ENCODE peak calls at places on chromosomes 4 and X, in nine cellular contexts. One of them, this sample, is unnamed.

GRCh38 chr4:80989921-80990544 is 40.5 kb upstream of the BMP3 start:
- DNase-seq in GM23338: peak; percentile 83
- DNase-seq in left lung: no peak
- DNase-seq in NB4: peak; percentile 59
- DNase-seq in lower leg skin: peak; percentile 20
- DNase-seq in stomach: no peak
- DNase-seq in BJ: no peak
- DNase-seq in tibial nerve: no peak
- DNase-seq in lower lobe of right lung: no peak
- DNase-seq in this sample: peak; percentile 78

GRCh38 chr4:25477251-25477650 is 100.2 kb downstream of the ANAPC4 start:
- DNase-seq in NB4: no peak
- DNase-seq in GM23338: no peak
- DNase-seq in lower leg skin: no peak
- DNase-seq in BJ: no peak
- DNase-seq in tibial nerve: no peak
- DNase-seq in left lung: no peak
- DNase-seq in lower lobe of right lung: no peak
- DNase-seq in stomach: no peak
- DNase-seq in this sample: no peak

GRCh38 chr4:108204518-108204917 is 35.8 kb upstream of the LEF1 start:
- DNase-seq in NB4: no peak
- DNase-seq in tibial nerve: no peak
- DNase-seq in GM23338: no peak
- DNase-seq in lower leg skin: no peak
- DNase-seq in left lung: no peak
- DNase-seq in BJ: no peak
- DNase-seq in lower lobe of right lung: no peak
- DNase-seq in stomach: no peak
- DNase-seq in this sample: peak; percentile 19

GRCh38 chr4:117773067-117773946 is 261.0 kb upstream of the NDST3 start:
- DNase-seq in stomach: peak; percentile 42
- DNase-seq in NB4: no peak
- DNase-seq in tibial nerve: no peak
- DNase-seq in lower lobe of right lung: no peak
- DNase-seq in BJ: no peak
- DNase-seq in GM23338: no peak
- DNase-seq in lower leg skin: no peak
- DNase-seq in left lung: no peak
- DNase-seq in this sample: no peak

GRCh38 chrX:42934020-42934701 is 156.2 kb upstream of the PPP1R2C start:
- DNase-seq in left lung: no peak
- DNase-seq in lower lobe of right lung: no peak
- DNase-seq in lower leg skin: no peak
- DNase-seq in NB4: peak; percentile 89
- DNase-seq in stomach: no peak
- DNase-seq in tibial nerve: no peak
- DNase-seq in BJ: no peak
- DNase-seq in GM23338: no peak
- DNase-seq in this sample: no peak

GRCh38 chr4:142396279-142396678 is 449.8 kb downstream of the INPP4B start:
- DNase-seq in GM23338: no peak
- DNase-seq in lower leg skin: no peak
- DNase-seq in BJ: no peak
- DNase-seq in stomach: no peak
- DNase-seq in lower lobe of right lung: no peak
- DNase-seq in NB4: no peak
- DNase-seq in left lung: no peak
- DNase-seq in tibial nerve: no peak
- DNase-seq in this sample: peak; percentile 76

GRCh38 chr4:123386608-123387007 is 10.0 kb upstream of the SPRY1 start:
- DNase-seq in left lung: no peak
- DNase-seq in BJ: no peak
- DNase-seq in stomach: no peak
- DNase-seq in tibial nerve: no peak
- DNase-seq in lower leg skin: no peak
- DNase-seq in NB4: no peak
- DNase-seq in GM23338: no peak
- DNase-seq in lower lobe of right lung: no peak
- DNase-seq in this sample: no peak

GRCh38 chr4:168883513-168883912 is 126.5 kb downstream of the CBR4 start:
- DNase-seq in tibial nerve: no peak
- DNase-seq in BJ: no peak
- DNase-seq in lower lobe of right lung: no peak
- DNase-seq in stomach: no peak
- DNase-seq in left lung: no peak
- DNase-seq in NB4: no peak
- DNase-seq in lower leg skin: no peak
- DNase-seq in GM23338: no peak
- DNase-seq in this sample: peak; percentile 61

GRCh38 chr4:47031011-47031678 is at the start of gene GABRB1:
- DNase-seq in left lung: peak; percentile 81
- DNase-seq in lower lobe of right lung: peak; percentile 63
- DNase-seq in stomach: peak; percentile 70
- DNase-seq in BJ: no peak
- DNase-seq in GM23338: peak; percentile 76
- DNase-seq in lower leg skin: no peak
- DNase-seq in NB4: no peak
- DNase-seq in tibial nerve: no peak
- DNase-seq in this sample: peak; percentile 12

GRCh38 chr4:125388653-125389052 is 73.9 kb downstream of the FAT4 start:
- DNase-seq in BJ: peak; percentile 17
- DNase-seq in GM23338: no peak
- DNase-seq in lower leg skin: no peak
- DNase-seq in stomach: no peak
- DNase-seq in tibial nerve: no peak
- DNase-seq in left lung: no peak
- DNase-seq in NB4: no peak
- DNase-seq in lower lobe of right lung: no peak
- DNase-seq in this sample: peak; percentile 62

GRCh38 chrX:14064632-14065432 is 35.1 kb upstream of the GEMIN8 start:
- DNase-seq in GM23338: no peak
- DNase-seq in left lung: no peak
- DNase-seq in NB4: peak; percentile 13
- DNase-seq in lower lobe of right lung: no peak
- DNase-seq in BJ: no peak
- DNase-seq in lower leg skin: no peak
- DNase-seq in tibial nerve: no peak
- DNase-seq in stomach: no peak
- DNase-seq in this sample: no peak

GRCh38 chr4:156941940-156942548 is 29.6 kb downstream of the PDGFC start:
- DNase-seq in left lung: peak; percentile 38
- DNase-seq in NB4: no peak
- DNase-seq in lower lobe of right lung: peak; percentile 64
- DNase-seq in tibial nerve: no peak
- DNase-seq in GM23338: peak; percentile 78
- DNase-seq in lower leg skin: no peak
- DNase-seq in stomach: peak; percentile 79
- DNase-seq in BJ: no peak
- DNase-seq in this sample: peak; percentile 87

GRCh38 chrX:139203681-139204575 is 326.6 kb upstream of the F9 start:
- DNase-seq in BJ: no peak
- DNase-seq in lower leg skin: no peak
- DNase-seq in left lung: peak; percentile 84
- DNase-seq in stomach: peak; percentile 36
- DNase-seq in lower lobe of right lung: peak; percentile 45
- DNase-seq in tibial nerve: no peak
- DNase-seq in GM23338: peak; percentile 13
- DNase-seq in NB4: no peak
- DNase-seq in this sample: peak; percentile 31

GRCh38 chrX:74422576-74423288 is 1.4 kb downstream of the SLC16A2 start:
- DNase-seq in stomach: peak; percentile 59
- DNase-seq in BJ: no peak
- DNase-seq in GM23338: peak; percentile 65
- DNase-seq in lower lobe of right lung: peak; percentile 52
- DNase-seq in NB4: peak; percentile 66
- DNase-seq in left lung: peak; percentile 81
- DNase-seq in tibial nerve: peak; percentile 20
- DNase-seq in lower leg skin: no peak
- DNase-seq in this sample: peak; percentile 85

GRCh38 chr4:54852602-54853001 is 194.8 kb downstream of the KIT start:
- DNase-seq in left lung: no peak
- DNase-seq in tibial nerve: no peak
- DNase-seq in NB4: no peak
- DNase-seq in lower lobe of right lung: no peak
- DNase-seq in BJ: no peak
- DNase-seq in lower leg skin: no peak
- DNase-seq in stomach: no peak
- DNase-seq in GM23338: no peak
- DNase-seq in this sample: no peak

GRCh38 chr4:185566425-185566824 is 31.1 kb upstream of the PDLIM3 start:
- DNase-seq in BJ: no peak
- DNase-seq in GM23338: no peak
- DNase-seq in stomach: no peak
- DNase-seq in lower lobe of right lung: no peak
- DNase-seq in NB4: no peak
- DNase-seq in tibial nerve: no peak
- DNase-seq in lower leg skin: no peak
- DNase-seq in left lung: no peak
- DNase-seq in this sample: no peak

GRCh38 chr4:139243448-139244365 is 36.3 kb downstream of the MGARP start:
- DNase-seq in tibial nerve: no peak
- DNase-seq in lower lobe of right lung: no peak
- DNase-seq in left lung: no peak
- DNase-seq in NB4: no peak
- DNase-seq in BJ: peak; percentile 99
- DNase-seq in GM23338: no peak
- DNase-seq in lower leg skin: peak; percentile 31
- DNase-seq in stomach: no peak
- DNase-seq in this sample: peak; percentile 96

GRCh38 chr4:164224871-164225270 is 529.1 kb upstream of the SMIM31 start:
- DNase-seq in tibial nerve: no peak
- DNase-seq in lower lobe of right lung: no peak
- DNase-seq in left lung: no peak
- DNase-seq in BJ: no peak
- DNase-seq in NB4: no peak
- DNase-seq in stomach: no peak
- DNase-seq in lower leg skin: no peak
- DNase-seq in GM23338: no peak
- DNase-seq in this sample: no peak

DNA sequence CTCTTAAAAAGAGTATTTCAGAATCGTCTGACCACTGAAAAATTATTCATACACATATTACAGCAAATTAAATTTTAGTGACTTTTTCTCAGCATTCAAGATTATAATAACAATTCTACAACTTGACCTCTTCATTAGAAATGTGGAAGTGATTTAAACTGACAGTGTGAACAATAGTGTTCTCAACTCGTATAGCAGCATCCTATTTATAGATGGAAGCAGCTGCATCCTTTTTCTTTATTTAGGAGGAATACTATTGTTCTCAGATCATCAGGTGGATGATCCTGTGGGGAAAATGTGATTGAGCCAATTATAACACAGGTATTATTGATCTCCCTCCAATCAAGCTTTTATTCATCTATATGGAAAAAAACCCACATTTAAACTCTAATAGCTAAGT is 56.7 kb downstream of the RAPGEF2 start:
- DNase-seq in NB4: no peak
- DNase-seq in left lung: no peak
- DNase-seq in lower lobe of right lung: no peak
- DNase-seq in BJ: no peak
- DNase-seq in lower leg skin: no peak
- DNase-seq in stomach: no peak
- DNase-seq in GM23338: no peak
- DNase-seq in tibial nerve: no peak
- DNase-seq in this sample: no peak
- TF ChIP-seq CTCF in NB4: no peak
- TF ChIP-seq CTCF in left lung: no peak
- TF ChIP-seq CTCF in lower lobe of right lung: no peak
- TF ChIP-seq CTCF in BJ: no peak
- TF ChIP-seq CTCF in lower leg skin: no peak
- TF ChIP-seq CTCF in stomach: no peak
- TF ChIP-seq CTCF in GM23338: no peak
- TF ChIP-seq CTCF in tibial nerve: no peak
- TF ChIP-seq CTCF in this sample: no peak

DNA sequence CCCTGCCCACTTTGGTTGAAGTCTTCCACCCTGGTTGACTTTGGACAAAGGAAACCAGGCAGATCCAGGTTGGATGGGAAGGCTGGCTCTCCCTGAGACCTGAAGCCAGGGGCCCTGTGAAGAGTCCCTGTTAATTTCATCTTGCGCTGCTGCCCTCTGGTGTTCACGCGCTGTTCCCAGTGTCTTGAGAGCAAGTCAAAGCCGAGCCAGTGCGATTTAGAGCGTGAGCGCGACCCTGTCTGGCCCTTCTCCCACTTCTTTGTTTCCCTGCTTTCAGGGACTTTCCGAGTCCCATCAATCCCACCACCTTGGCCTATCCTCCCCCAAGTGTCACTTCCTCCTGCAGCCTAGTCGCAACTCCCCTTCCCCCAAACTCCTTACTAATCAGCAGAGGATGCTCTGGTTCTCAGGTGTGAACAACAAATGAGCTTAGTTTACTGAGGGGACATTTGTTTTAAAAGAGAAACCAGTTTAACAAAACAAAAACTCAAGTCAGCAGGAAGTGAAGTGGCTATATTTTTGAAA is 25.8 kb upstream of the CHRNA9 start:
- DNase-seq in tibial nerve: peak; percentile 90
- DNase-seq in left lung: peak; percentile 94
- DNase-seq in lower lobe of right lung: peak; percentile 92
- DNase-seq in lower leg skin: peak; percentile 82
- DNase-seq in BJ: no peak
- DNase-seq in stomach: peak; percentile 95
- DNase-seq in NB4: peak; percentile 91
- DNase-seq in GM23338: peak; percentile 98
- DNase-seq in this sample: peak; percentile 89
- H3K4me3 ChIP-seq in tibial nerve: no peak overlapping the region
- H3K4me3 ChIP-seq in left lung: no peak overlapping the region
- H3K4me3 ChIP-seq in lower lobe of right lung: no peak overlapping the region
- H3K4me3 ChIP-seq in lower leg skin: no peak overlapping the region
- H3K4me3 ChIP-seq in BJ: no peak overlapping the region
- H3K4me3 ChIP-seq in stomach: no peak overlapping the region
- H3K4me3 ChIP-seq in NB4: no peak overlapping the region
- H3K4me3 ChIP-seq in GM23338: no peak overlapping the region
- H3K4me3 ChIP-seq in this sample: no peak overlapping the region

GRCh38 chr4:115781528-115782146 is 668.2 kb upstream of the NDST4 start:
- DNase-seq in lower lobe of right lung: peak; percentile 16
- DNase-seq in BJ: no peak
- DNase-seq in NB4: peak; percentile 89
- DNase-seq in stomach: no peak
- DNase-seq in left lung: no peak
- DNase-seq in GM23338: no peak
- DNase-seq in tibial nerve: no peak
- DNase-seq in lower leg skin: no peak
- DNase-seq in this sample: no peak

GRCh38 chr4:115780835-115781234 is 667.4 kb upstream of the NDST4 start:
- DNase-seq in lower lobe of right lung: no peak
- DNase-seq in left lung: no peak
- DNase-seq in tibial nerve: no peak
- DNase-seq in BJ: no peak
- DNase-seq in NB4: no peak
- DNase-seq in GM23338: no peak
- DNase-seq in stomach: no peak
- DNase-seq in lower leg skin: no peak
- DNase-seq in this sample: no peak

GRCh38 chr4:115780268-115780667 is 666.8 kb upstream of the NDST4 start:
- DNase-seq in stomach: no peak
- DNase-seq in left lung: no peak
- DNase-seq in GM23338: no peak
- DNase-seq in lower lobe of right lung: no peak
- DNase-seq in tibial nerve: no peak
- DNase-seq in NB4: no peak
- DNase-seq in BJ: no peak
- DNase-seq in lower leg skin: no peak
- DNase-seq in this sample: no peak
- TF ChIP-seq CTCF in stomach: no peak
- TF ChIP-seq CTCF in left lung: no peak
- TF ChIP-seq CTCF in GM23338: peak; percentile 56
- TF ChIP-seq CTCF in lower lobe of right lung: no peak
- TF ChIP-seq CTCF in tibial nerve: no peak
- TF ChIP-seq CTCF in NB4: no peak
- TF ChIP-seq CTCF in BJ: no peak
- TF ChIP-seq CTCF in lower leg skin: no peak
- TF ChIP-seq CTCF in this sample: no peak

GRCh38 chr4:147590249-147590920 is 26.8 kb upstream of the TMEM184C start:
- DNase-seq in NB4: peak; percentile 52
- DNase-seq in GM23338: peak; percentile 82
- DNase-seq in lower leg skin: peak; percentile 42
- DNase-seq in stomach: peak; percentile 55
- DNase-seq in lower lobe of right lung: no peak
- DNase-seq in tibial nerve: peak; percentile 59
- DNase-seq in left lung: no peak
- DNase-seq in BJ: no peak
- DNase-seq in this sample: peak; percentile 82
- H3K4me3 ChIP-seq in NB4: no peak overlapping the region
- H3K4me3 ChIP-seq in GM23338: no peak overlapping the region
- H3K4me3 ChIP-seq in lower leg skin: no peak overlapping the region
- H3K4me3 ChIP-seq in stomach: peak overlapping the region; percentile 4
- H3K4me3 ChIP-seq in lower lobe of right lung: no peak overlapping the region
- H3K4me3 ChIP-seq in tibial nerve: no peak overlapping the region
- H3K4me3 ChIP-seq in left lung: no peak overlapping the region
- H3K4me3 ChIP-seq in BJ: no peak overlapping the region
- H3K4me3 ChIP-seq in this sample: no peak overlapping the region